ENCODE peak calls at places on chromosome 7, in six cellular contexts. One of them, this sample, is unnamed. For H3K4me1, the result is how much of the 10 kb centered on the place peaks cover.

GRCh38 chr7:87944547-87944946 is 10.5 kb downstream of the ADAM22 start:
- DNase-seq in HCT116: no peak
- DNase-seq in K562: no peak
- DNase-seq in GM12878: no peak
- DNase-seq in H1: no peak
- DNase-seq in HepG2: no peak
- DNase-seq in this sample: no peak

GRCh38 chr7:90828601-90829000 is 232.5 kb downstream of the CDK14 start:
- DNase-seq in HCT116: no peak
- DNase-seq in K562: no peak
- DNase-seq in GM12878: no peak
- DNase-seq in H1: no peak
- DNase-seq in HepG2: no peak
- DNase-seq in this sample: no peak

GRCh38 chr7:120404042-120404441 is 131.1 kb downstream of the KCND2 start:
- DNase-seq in HCT116: no peak
- DNase-seq in K562: no peak
- DNase-seq in GM12878: no peak
- DNase-seq in H1: no peak
- DNase-seq in HepG2: no peak
- DNase-seq in this sample: no peak

GRCh38 chr7:96034940-96035727 is 262.8 kb downstream of the DYNC1I1 start:
- DNase-seq in HCT116: no peak
- DNase-seq in K562: no peak
- DNase-seq in GM12878: no peak
- DNase-seq in H1: no peak
- DNase-seq in HepG2: no peak
- DNase-seq in this sample: no peak

GRCh38 chr7:38813797-38814196 is 95.2 kb downstream of the VPS41 start:
- DNase-seq in HCT116: no peak
- DNase-seq in K562: no peak
- DNase-seq in GM12878: no peak
- DNase-seq in H1: no peak
- DNase-seq in HepG2: no peak
- DNase-seq in this sample: no peak

GRCh38 chr7:149732111-149732561 is 41.3 kb downstream of the ZNF467 start:
- DNase-seq in HCT116: no peak
- DNase-seq in K562: no peak
- DNase-seq in GM12878: no peak
- DNase-seq in H1: no peak
- DNase-seq in HepG2: no peak
- DNase-seq in this sample: no peak

GRCh38 chr7:158955932-158956804 is 99.8 kb downstream of the DYNC2I1 start:
- DNase-seq in HCT116: no peak
- DNase-seq in K562: no peak
- DNase-seq in GM12878: no peak
- DNase-seq in H1: no peak
- DNase-seq in HepG2: no peak
- DNase-seq in this sample: no peak

GRCh38 chr7:78134256-78134655 is 335.7 kb downstream of the PHTF2 start:
- DNase-seq in HCT116: peak
- DNase-seq in K562: peak
- DNase-seq in GM12878: no peak
- DNase-seq in H1: no peak
- DNase-seq in HepG2: peak
- DNase-seq in this sample: peak

GRCh38 chr7:141231018-141231792 is 157.3 kb downstream of the TMEM178B start:
- DNase-seq in HCT116: peak
- DNase-seq in K562: peak
- DNase-seq in GM12878: no peak
- DNase-seq in H1: peak
- DNase-seq in HepG2: peak
- DNase-seq in this sample: no peak

GRCh38 chr7:155579565-155579964 is 33.2 kb upstream of the CNPY1 start:
- DNase-seq in HCT116: no peak
- DNase-seq in K562: no peak
- DNase-seq in GM12878: no peak
- DNase-seq in H1: no peak
- DNase-seq in HepG2: no peak
- DNase-seq in this sample: no peak

GRCh38 chr7:84510501-84510900 is 315.9 kb upstream of the SEMA3A start:
- DNase-seq in HCT116: no peak
- DNase-seq in K562: no peak
- DNase-seq in GM12878: no peak
- DNase-seq in H1: no peak
- DNase-seq in HepG2: no peak
- DNase-seq in this sample: no peak

GRCh38 chr7:19560111-19560883 is 148.5 kb downstream of the POLR1F start:
- DNase-seq in HCT116: no peak
- DNase-seq in K562: no peak
- DNase-seq in GM12878: no peak
- DNase-seq in H1: no peak
- DNase-seq in HepG2: no peak
- DNase-seq in this sample: no peak

GRCh38 chr7:132249591-132249971 is 326.7 kb downstream of the PLXNA4 start:
- DNase-seq in HCT116: no peak
- DNase-seq in K562: peak
- DNase-seq in GM12878: no peak
- DNase-seq in H1: peak
- DNase-seq in HepG2: peak
- DNase-seq in this sample: peak

GRCh38 chr7:70569335-70569819 is 562.6 kb upstream of the GALNT17 start:
- DNase-seq in HCT116: no peak
- DNase-seq in K562: peak
- DNase-seq in GM12878: peak
- DNase-seq in H1: no peak
- DNase-seq in HepG2: no peak
- DNase-seq in this sample: no peak

GRCh38 chr7:47345754-47346377 is 236.0 kb downstream of the TNS3 start:
- DNase-seq in HCT116: no peak
- DNase-seq in K562: no peak
- DNase-seq in GM12878: no peak
- DNase-seq in H1: no peak
- DNase-seq in HepG2: no peak
- DNase-seq in this sample: no peak

GRCh38 chr7:127912901-127913300 is 118.3 kb downstream of the LRRC4 start:
- DNase-seq in HCT116: no peak
- DNase-seq in K562: no peak
- DNase-seq in GM12878: no peak
- DNase-seq in H1: no peak
- DNase-seq in HepG2: peak
- DNase-seq in this sample: no peak
- TF ChIP-seq ZNF274 in HCT116: no peak
- TF ChIP-seq ZNF274 in K562: no peak
- TF ChIP-seq ZNF274 in GM12878: no peak
- TF ChIP-seq ZNF274 in H1: no peak
- TF ChIP-seq ZNF274 in HepG2: no peak
- TF ChIP-seq ZNF274 in this sample: no peak

GRCh38 chr7:108575156-108575555 is 5.5 kb downstream of the DNAJB9 start:
- DNase-seq in HCT116: no peak
- DNase-seq in K562: no peak
- DNase-seq in GM12878: no peak
- DNase-seq in H1: no peak
- DNase-seq in HepG2: no peak
- DNase-seq in this sample: no peak
- H3K4me3 ChIP-seq in HCT116: no peak
- H3K4me3 ChIP-seq in K562: no peak
- H3K4me3 ChIP-seq in GM12878: no peak
- H3K4me3 ChIP-seq in H1: no peak
- H3K4me3 ChIP-seq in HepG2: no peak
- H3K4me3 ChIP-seq in this sample: no peak

GRCh38 chr7:101940151-101940550 is 122.7 kb downstream of the CUX1 start:
- DNase-seq in HCT116: no peak
- DNase-seq in K562: no peak
- DNase-seq in GM12878: no peak
- DNase-seq in H1: no peak
- DNase-seq in HepG2: no peak
- DNase-seq in this sample: no peak
- H3K4me1 ChIP-seq in HCT116: half or more
- H3K4me1 ChIP-seq in K562: under half
- H3K4me1 ChIP-seq in GM12878: half or more
- H3K4me1 ChIP-seq in H1: under half
- H3K4me1 ChIP-seq in HepG2: under half
- H3K4me1 ChIP-seq in this sample: under half

GRCh38 chr7:10237306-10237705 is 736.4 kb upstream of the PHF14 start:
- DNase-seq in HCT116: peak
- DNase-seq in K562: no peak
- DNase-seq in GM12878: no peak
- DNase-seq in H1: no peak
- DNase-seq in HepG2: peak
- DNase-seq in this sample: no peak
- TF ChIP-seq ZNF274 in HCT116: no peak
- TF ChIP-seq ZNF274 in K562: no peak
- TF ChIP-seq ZNF274 in GM12878: no peak
- TF ChIP-seq ZNF274 in H1: no peak
- TF ChIP-seq ZNF274 in HepG2: no peak
- TF ChIP-seq ZNF274 in this sample: no peak

DNA sequence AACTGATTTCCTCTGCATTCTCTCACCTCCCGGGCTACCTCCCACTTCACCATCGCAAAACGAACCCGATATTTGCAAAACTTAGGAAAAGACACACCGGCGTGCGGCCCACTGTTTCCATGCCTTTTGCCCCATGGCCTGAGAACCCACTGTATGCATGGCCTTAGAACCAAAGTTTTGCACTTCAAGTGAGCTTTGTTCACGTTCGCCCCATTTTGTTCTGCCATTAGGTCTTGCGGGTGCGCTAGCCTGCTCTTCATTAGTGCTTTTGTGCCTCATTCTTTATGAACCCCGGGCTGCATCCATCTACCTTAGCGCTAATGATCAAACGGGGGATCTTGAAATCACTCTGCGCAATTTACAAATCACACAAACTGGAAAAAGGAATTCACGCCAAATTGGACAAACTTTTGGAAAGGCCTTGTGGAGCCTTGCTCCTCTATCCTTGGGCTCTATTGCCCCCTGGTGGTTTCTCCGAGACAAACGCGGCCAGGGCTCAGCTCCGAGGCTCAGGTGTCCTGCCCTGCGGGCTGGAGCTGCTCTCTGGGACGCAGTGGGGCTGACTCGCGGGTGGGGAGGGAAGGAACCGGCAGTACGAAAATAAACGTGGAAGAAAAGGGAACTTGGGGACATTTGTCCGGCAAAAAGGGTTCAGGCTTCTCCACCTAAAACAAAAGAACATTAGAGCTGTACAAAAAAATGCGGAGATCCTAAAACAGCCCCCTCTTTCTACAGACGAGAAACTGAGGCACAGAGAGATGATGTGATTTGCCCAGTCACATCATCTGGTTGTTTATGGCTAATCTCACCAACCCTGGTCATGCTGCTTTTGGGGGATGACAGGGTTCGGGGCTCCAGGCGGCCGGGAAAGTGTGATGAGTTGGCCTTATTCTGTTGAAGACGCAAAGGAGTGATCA is 300.4 kb upstream of the NFE2L3 start:
- DNase-seq in HCT116: no peak
- DNase-seq in K562: peak
- DNase-seq in GM12878: no peak
- DNase-seq in H1: no peak
- DNase-seq in HepG2: peak
- DNase-seq in this sample: peak
- H3K4me3 ChIP-seq in HCT116: no peak
- H3K4me3 ChIP-seq in K562: no peak
- H3K4me3 ChIP-seq in GM12878: no peak
- H3K4me3 ChIP-seq in H1: peak
- H3K4me3 ChIP-seq in HepG2: peak
- H3K4me3 ChIP-seq in this sample: peak

GRCh38 chr7:100865372-100865911 is 1.7 kb upstream of the TRIP6 start:
- DNase-seq in HCT116: peak
- DNase-seq in K562: no peak
- DNase-seq in GM12878: no peak
- DNase-seq in H1: no peak
- DNase-seq in HepG2: no peak
- DNase-seq in this sample: no peak

GRCh38 chr7:100865971-100866720 is 1.0 kb upstream of the TRIP6 start:
- DNase-seq in HCT116: peak
- DNase-seq in K562: no peak
- DNase-seq in GM12878: no peak
- DNase-seq in H1: no peak
- DNase-seq in HepG2: no peak
- DNase-seq in this sample: no peak

GRCh38 chr7:100867040-100867795 is at the start of gene TRIP6:
- DNase-seq in HCT116: peak
- DNase-seq in K562: peak
- DNase-seq in GM12878: no peak
- DNase-seq in H1: peak
- DNase-seq in HepG2: no peak
- DNase-seq in this sample: peak

GRCh38 chr7:100866721-100867039 is 507 bp upstream of the TRIP6 start:
- DNase-seq in HCT116: no peak
- DNase-seq in K562: no peak
- DNase-seq in GM12878: no peak
- DNase-seq in H1: no peak
- DNase-seq in HepG2: no peak
- DNase-seq in this sample: no peak

DNA sequence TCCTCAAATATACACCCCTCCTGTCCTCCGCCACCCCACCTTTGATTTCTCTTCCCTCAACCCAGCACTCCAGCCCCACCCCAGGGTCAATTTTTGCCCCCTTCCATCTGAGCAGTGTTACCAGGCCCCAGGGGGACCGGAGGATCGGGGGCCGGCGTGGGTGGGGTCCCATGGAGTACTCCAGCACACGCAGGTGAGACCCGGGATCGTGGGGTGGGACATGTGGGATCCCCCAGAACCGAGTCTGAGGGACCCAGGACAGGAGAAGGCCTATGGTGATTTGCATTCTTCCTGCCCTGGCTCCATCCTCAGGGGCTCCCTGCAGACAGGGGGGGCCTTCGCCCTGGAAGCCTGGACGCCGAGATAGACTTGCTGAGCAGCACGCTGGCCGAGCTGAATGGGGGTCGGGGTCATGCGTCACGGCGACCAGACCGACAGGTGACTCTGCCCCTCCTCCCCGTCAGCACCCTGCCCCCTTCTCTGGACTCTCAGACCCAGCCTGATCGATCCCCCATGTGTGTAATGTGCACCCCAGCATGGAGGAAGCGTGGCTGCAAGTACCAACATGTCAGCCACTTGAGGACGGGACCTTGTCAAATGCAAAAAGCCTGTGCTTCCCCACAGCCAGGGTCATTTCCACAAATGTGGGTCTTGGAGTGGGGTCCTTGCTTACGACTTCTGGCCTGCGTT is 754 bp downstream of the TRIP6 start:
- DNase-seq in HCT116: no peak
- DNase-seq in K562: peak
- DNase-seq in GM12878: no peak
- DNase-seq in H1: no peak
- DNase-seq in HepG2: no peak
- DNase-seq in this sample: no peak
- H3K4me1 ChIP-seq in HCT116: under half
- H3K4me1 ChIP-seq in K562: under half
- H3K4me1 ChIP-seq in GM12878: under half
- H3K4me1 ChIP-seq in H1: under half
- H3K4me1 ChIP-seq in HepG2: under half
- H3K4me1 ChIP-seq in this sample: under half

DNA sequence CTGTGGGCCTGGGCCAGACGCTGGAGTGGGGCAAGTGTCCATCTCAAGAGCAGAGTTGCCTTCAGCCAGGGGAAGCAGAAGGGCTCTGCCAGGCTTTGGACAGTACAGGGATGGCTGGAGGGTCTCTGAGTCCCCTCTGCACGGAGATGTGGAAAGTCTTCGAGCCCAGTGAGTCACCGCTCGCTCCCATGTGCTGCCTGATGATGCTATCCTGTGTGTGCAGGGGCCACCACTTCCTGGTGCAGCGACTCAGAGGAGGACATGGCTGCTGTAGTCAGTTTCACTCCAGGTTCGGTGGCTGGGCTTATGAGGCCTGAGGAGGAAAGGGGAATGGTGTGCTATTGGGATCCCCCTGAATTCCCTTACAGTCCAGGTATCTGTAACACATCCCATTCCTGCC is 6.0 kb downstream of the ADCYAP1R1 start:
- DNase-seq in HCT116: no peak
- DNase-seq in K562: no peak
- DNase-seq in GM12878: no peak
- DNase-seq in H1: no peak
- DNase-seq in HepG2: no peak
- DNase-seq in this sample: no peak
- TF ChIP-seq ZNF274 in HCT116: no peak
- TF ChIP-seq ZNF274 in K562: no peak
- TF ChIP-seq ZNF274 in GM12878: no peak
- TF ChIP-seq ZNF274 in H1: no peak
- TF ChIP-seq ZNF274 in HepG2: no peak
- TF ChIP-seq ZNF274 in this sample: no peak